ENCODE peak calls at places on chromosome 7, in ten cellular contexts. G, I, M, X, L, C, O, N, R and H are unnamed samples.
A peak's percentile ranks its signal among the peaks of the same experiment; 100 is the strongest.

GRCh38 chr7:27064681-27065080 is 31.1 kb downstream of the HOXA1 start:
- DNase-seq in G (no peak), I (no peak), M (no peak), X (no peak), L (no peak), C (no peak), O (no peak), N (no peak), R (no peak), H (no peak)

GRCh38 chr7:28988818-28989595 is 30.9 kb upstream of the TRIL start:
- DNase-seq in G (peak; percentile 87), I (no peak), M (peak; percentile 21), X (no peak), L (peak; percentile 75), C (no peak), O (no peak), N (peak; percentile 67), R (peak; percentile 74), H (no peak)

GRCh38 chr7:106514887-106515286 is 146.1 kb downstream of the CCDC71L start:
- DNase-seq in G (peak; percentile 56), I (no peak), M (no peak), X (no peak), L (no peak), C (no peak), O (no peak), N (peak; percentile 57), R (no peak), H (no peak)

GRCh38 chr7:132207782-132208181 is 368.5 kb downstream of the PLXNA4 start:
- DNase-seq in G (no peak), I (no peak), M (no peak), X (no peak), L (no peak), C (no peak), O (no peak), N (no peak), R (no peak), H (no peak)

GRCh38 chr7:152341039-152341913 is 94.5 kb downstream of the KMT2C start:
- DNase-seq in G (peak; percentile 71), I (peak; percentile 44), M (no peak), X (no peak), L (no peak), C (peak; percentile 51), O (peak; percentile 65), N (no peak), R (no peak), H (no peak)

GRCh38 chr7:143362126-143362961 is at the start of gene FAM131B:
- DNase-seq in G (peak; percentile 12), I (no peak), M (no peak), X (no peak), L (no peak), C (peak; percentile 77), O (no peak), N (no peak), R (no peak), H (no peak)

GRCh38 chr7:98354511-98355249 is 46.2 kb downstream of the BAIAP2L1 start:
- DNase-seq in G (peak; percentile 84), I (peak; percentile 91), M (peak; percentile 83), X (no peak), L (no peak), C (peak; percentile 80), O (peak; percentile 68), N (no peak), R (no peak), H (peak; percentile 84)

GRCh38 chr7:28297821-28298439 is 114.4 kb upstream of the CREB5 start:
- DNase-seq in G (no peak), I (no peak), M (no peak), X (no peak), L (no peak), C (no peak), O (no peak), N (no peak), R (no peak), H (peak; percentile 58)

GRCh38 chr7:21934824-21935223 is 10.9 kb downstream of the CDCA7L start:
- DNase-seq in G (no peak), I (no peak), M (no peak), X (no peak), L (no peak), C (no peak), O (no peak), N (no peak), R (no peak), H (no peak)

GRCh38 chr7:69598081-69598486 is at the start of gene AUTS2:
- DNase-seq in G (peak; percentile 96), I (no peak), M (peak; percentile 68), X (peak; percentile 85), L (peak; percentile 91), C (peak; percentile 97), O (peak; percentile 84), N (peak; percentile 86), R (peak; percentile 89), H (peak; percentile 71)

GRCh38 chr7:74544706-74545469 is 91.2 kb downstream of the GTF2IRD1 start:
- DNase-seq in G (peak; percentile 67), I (peak; percentile 34), M (peak; percentile 65), X (peak; percentile 62), L (no peak), C (peak; percentile 89), O (peak; percentile 22), N (no peak), R (no peak), H (no peak)

DNA sequence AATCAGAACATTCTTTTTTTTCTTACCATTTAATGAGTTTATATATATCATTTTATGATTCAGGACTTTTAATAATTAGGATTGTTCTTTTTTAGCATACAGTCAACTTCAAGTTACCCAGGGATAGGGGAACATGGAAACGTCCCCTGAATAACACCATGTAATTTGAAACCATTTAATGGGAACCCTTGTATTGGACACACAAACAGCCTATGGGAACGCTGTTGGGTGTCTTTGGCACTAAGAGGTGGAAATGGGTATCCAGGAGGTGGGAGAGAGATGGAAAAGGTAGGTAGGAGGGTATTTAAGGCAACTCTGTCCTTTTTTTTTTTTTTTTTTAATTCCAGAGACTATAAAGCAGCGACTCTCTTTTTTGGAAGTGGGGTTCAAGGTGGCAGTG is 2.6 kb downstream of the LUC7L2 start:
- DNase-seq in G (no peak), I (no peak), M (no peak), X (no peak), L (no peak), C (no peak), O (no peak), N (no peak), R (no peak), H (no peak)
- H3K4me1 ChIP-seq in G (peaks cover 22% of the 10 kb centered on the region), I (peaks cover 22% of the 10 kb centered on the region), M (peaks cover 37% of the 10 kb centered on the region), X (peaks cover 25% of the 10 kb centered on the region), L (peaks cover 47% of the 10 kb centered on the region), C (peaks cover 9% of the 10 kb centered on the region), O (peaks cover 21% of the 10 kb centered on the region), N (peaks cover 33% of the 10 kb centered on the region), R (no peaks in the 10 kb centered on the region), H (peaks cover 13% of the 10 kb centered on the region)

GRCh38 chr7:43758861-43759683 is 592 bp downstream of the BLVRA start:
- DNase-seq in G (peak; percentile 55), I (no peak), M (peak; percentile 32), X (peak; percentile 39), L (no peak), C (peak; percentile 80), O (peak; percentile 44), N (peak; percentile 35), R (no peak), H (no peak)

GRCh38 chr7:43754596-43754995 is 3.9 kb upstream of the BLVRA start:
- DNase-seq in G (no peak), I (no peak), M (no peak), X (no peak), L (no peak), C (no peak), O (no peak), N (no peak), R (no peak), H (no peak)

GRCh38 chr7:43758029-43758860 is at the start of gene BLVRA:
- DNase-seq in G (peak; percentile 68), I (no peak), M (peak; percentile 72), X (peak; percentile 72), L (peak; percentile 81), C (peak; percentile 86), O (peak; percentile 56), N (peak; percentile 62), R (no peak), H (peak; percentile 79)

GRCh38 chr7:43757073-43757720 is 1.3 kb upstream of the BLVRA start:
- DNase-seq in G (no peak), I (no peak), M (no peak), X (no peak), L (no peak), C (no peak), O (no peak), N (no peak), R (no peak), H (no peak)

DNA sequence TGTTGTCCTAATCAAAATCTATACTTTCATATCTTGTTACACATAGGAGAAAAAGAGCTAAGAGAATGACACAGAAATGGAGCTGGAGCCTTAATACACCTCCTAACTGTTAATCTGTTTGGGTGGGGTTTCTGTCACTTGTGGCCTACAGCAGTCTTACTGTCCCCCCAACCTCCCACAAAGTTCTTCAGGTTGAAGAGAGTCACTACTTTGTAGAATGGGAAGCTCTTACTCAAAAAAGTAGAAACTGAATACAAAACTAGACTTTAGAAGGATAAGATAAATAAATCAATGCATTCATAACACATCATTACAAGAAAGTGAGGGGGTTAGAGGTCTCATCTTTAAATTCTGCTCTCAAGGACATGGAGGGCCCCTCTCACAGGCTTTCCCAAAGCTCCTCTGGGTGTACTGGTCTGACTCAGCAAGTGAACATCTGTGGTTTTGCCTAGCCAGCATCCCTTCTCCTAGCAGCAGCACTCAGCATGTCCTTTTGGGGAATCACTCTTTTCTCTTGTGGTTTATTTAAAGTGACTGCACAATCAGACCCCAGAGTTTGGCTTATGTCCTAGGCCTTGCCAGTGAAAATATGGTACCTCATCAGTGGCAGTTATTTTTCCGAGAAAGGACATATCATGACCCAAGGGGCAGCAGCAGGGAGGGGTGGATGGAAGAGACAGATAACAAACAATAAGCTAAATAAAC is 2.0 kb upstream of the BLVRA start:
- DNase-seq in G (peak; percentile 71), I (no peak), M (no peak), X (no peak), L (no peak), C (no peak), O (no peak), N (no peak), R (no peak), H (no peak)
- H3K27ac ChIP-seq in G (no peak overlapping the region), I (no peak overlapping the region), M (no peak overlapping the region), X (no peak overlapping the region), L (no peak overlapping the region), C (no peak overlapping the region), O (no peak overlapping the region), N (no peak overlapping the region), R (no peak overlapping the region), H (no peak overlapping the region)

GRCh38 chr7:83947260-83947659 is 247.3 kb downstream of the SEMA3A start:
- DNase-seq in G (peak; percentile 17), I (peak; percentile 19), M (peak; percentile 8), X (no peak), L (no peak), C (peak; percentile 80), O (no peak), N (no peak), R (no peak), H (no peak)
- TF ChIP-seq CTCF in G (peak; percentile 49), I (peak; percentile 80), M (peak; percentile 29), X (no peak), L (peak; percentile 28), C (peak; percentile 91), O (peak; percentile 38), N (no peak), R (no peak), H (no peak)

DNA sequence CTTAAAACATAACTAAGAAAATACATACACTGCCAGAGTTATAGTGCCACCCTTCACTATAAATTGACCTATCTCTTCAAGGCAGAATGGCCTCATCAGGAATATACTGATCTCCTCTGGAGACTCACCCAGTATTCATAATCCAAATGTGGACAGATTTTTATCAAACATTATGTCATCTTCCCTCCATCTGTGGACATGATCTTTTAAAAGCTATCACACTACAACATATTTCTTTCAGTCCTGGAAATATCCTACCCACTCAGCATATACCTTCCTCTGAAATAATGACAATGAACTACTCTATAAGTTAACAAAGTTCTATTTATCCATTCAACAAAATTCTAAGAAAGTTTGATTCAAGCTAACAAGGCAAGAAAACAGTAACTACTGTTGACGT is 3.2 kb downstream of the ZNF800 start:
- DNase-seq in G (no peak), I (no peak), M (no peak), X (no peak), L (no peak), C (no peak), O (no peak), N (no peak), R (no peak), H (no peak)
- H3K4me1 ChIP-seq in G (peaks cover 8% of the 10 kb centered on the region), I (peaks cover 16% of the 10 kb centered on the region), M (peaks cover 31% of the 10 kb centered on the region), X (peaks cover 18% of the 10 kb centered on the region), L (peaks cover 40% of the 10 kb centered on the region), C (no peaks in the 10 kb centered on the region), O (peaks cover 20% of the 10 kb centered on the region), N (peaks cover 19% of the 10 kb centered on the region), R (no peaks in the 10 kb centered on the region), H (no peaks in the 10 kb centered on the region)